ENCODE peak calls at places on chromosomes 3 and 15, in ten cellular contexts. B is progenitor cell of endocrine pancreas, X is fibroblast of pulmonary artery, M is colonic mucosa, P is H1, Q is Caco-2, I is tibial nerve, N is B cell, D is psoas muscle, R is breast epithelium. H is an unnamed sample.

GRCh38 chr3:186942168-186942567 is 11.8 kb downstream of the ST6GAL1 start:
- DNase-seq in B (no peak), X (no peak), M (no peak), P (no peak), Q (no peak), I (no peak), N (no peak), D (no peak), R (no peak), H (no peak)

GRCh38 chr15:98800437-98801233 is 152.3 kb downstream of the IGF1R start:
- DNase-seq in B (peak), X (peak), M (peak), P (no peak), Q (peak), I (no peak), N (no peak), D (peak), R (no peak), H (no peak)

GRCh38 chr15:49320337-49320736 is 102.7 kb upstream of the FGF7 start:
- DNase-seq in B (no peak), X (no peak), M (no peak), P (no peak), Q (no peak), I (no peak), N (no peak), D (no peak), R (no peak), H (no peak)

GRCh38 chr15:63487076-63487757 is 17.2 kb upstream of the USP3 start:
- DNase-seq in B (peak), X (peak), M (peak), P (peak), Q (peak), I (peak), N (peak), D (peak), R (peak), H (peak)

GRCh38 chr15:60973637-60974415 is 255.3 kb downstream of the RORA start:
- DNase-seq in B (no peak), X (peak), M (no peak), P (no peak), Q (no peak), I (no peak), N (no peak), D (no peak), R (no peak), H (no peak)

GRCh38 chr3:52430416-52430810 is 14.5 kb downstream of the SEMA3G start:
- DNase-seq in B (no peak), X (no peak), M (no peak), P (no peak), Q (no peak), I (no peak), N (no peak), D (no peak), R (no peak), H (no peak)

GRCh38 chr15:38612159-38612863 is 47.7 kb upstream of the RASGRP1 start:
- DNase-seq in B (no peak), X (no peak), M (no peak), P (no peak), Q (no peak), I (no peak), N (no peak), D (no peak), R (no peak), H (no peak)

GRCh38 chr3:128864351-128864811 is 15.0 kb upstream of the ACAD9 start:
- DNase-seq in B (no peak), X (no peak), M (no peak), P (no peak), Q (no peak), I (no peak), N (no peak), D (no peak), R (no peak), H (no peak)

GRCh38 chr15:67472957-67473356 is 48.0 kb upstream of the C15orf61 start:
- DNase-seq in B (no peak), X (no peak), M (no peak), P (no peak), Q (no peak), I (no peak), N (no peak), D (no peak), R (no peak), H (no peak)

GRCh38 chr3:52237659-52238172 is 1.2 kb downstream of the TWF2 start:
- DNase-seq in B (no peak), X (peak), M (peak), P (peak), Q (no peak), I (peak), N (peak), D (peak), R (peak), H (no peak)

GRCh38 chr3:136042608-136043221 is 77.2 kb downstream of the PPP2R3A start:
- DNase-seq in B (no peak), X (peak), M (no peak), P (no peak), Q (no peak), I (no peak), N (no peak), D (no peak), R (no peak), H (no peak)

GRCh38 chr3:50573566-50574279 is 4.4 kb downstream of the HEMK1 start:
- DNase-seq in B (no peak), X (no peak), M (no peak), P (no peak), Q (no peak), I (no peak), N (no peak), D (no peak), R (no peak), H (no peak)

GRCh38 chr15:74417670-74418069 is 16.1 kb downstream of the SEMA7A start:
- DNase-seq in B (no peak), X (no peak), M (no peak), P (no peak), Q (no peak), I (no peak), N (no peak), D (no peak), R (no peak), H (no peak)

GRCh38 chr3:67907735-67908134 is 253.3 kb upstream of the SUCLG2 start:
- DNase-seq in B (no peak), X (no peak), M (no peak), P (no peak), Q (no peak), I (no peak), N (no peak), D (no peak), R (no peak), H (no peak)

GRCh38 chr15:69414702-69415161 is 583 bp downstream of the KIF23 start:
- DNase-seq in B (peak), X (peak), M (peak), P (peak), Q (peak), I (no peak), N (peak), D (no peak), R (peak), H (no peak)

GRCh38 chr3:134922866-134923265 is 127.8 kb downstream of the EPHB1 start:
- DNase-seq in B (no peak), X (no peak), M (no peak), P (no peak), Q (no peak), I (no peak), N (no peak), D (no peak), R (no peak), H (no peak)

GRCh38 chr3:73848173-73848751 is 223.5 kb upstream of the PDZRN3 start:
- DNase-seq in B (no peak), X (peak), M (no peak), P (no peak), Q (no peak), I (no peak), N (no peak), D (no peak), R (no peak), H (no peak)

GRCh38 chr3:50671331-50671730 is 3.4 kb upstream of the DOCK3 start:
- DNase-seq in B (no peak), X (peak), M (no peak), P (no peak), Q (no peak), I (no peak), N (no peak), D (no peak), R (no peak), H (no peak)

GRCh38 chr15:50131617-50132016 is 12.6 kb upstream of the ATP8B4 start:
- DNase-seq in B (no peak), X (no peak), M (no peak), P (no peak), Q (no peak), I (no peak), N (no peak), D (no peak), R (no peak), H (no peak)

GRCh38 chr3:101646726-101647125 is 30.2 kb downstream of the ZBTB11 start:
- DNase-seq in B (no peak), X (no peak), M (no peak), P (no peak), Q (no peak), I (no peak), N (no peak), D (no peak), R (no peak), H (no peak)

GRCh38 chr3:197730200-197730599 is 6.5 kb downstream of the RUBCN start:
- DNase-seq in B (no peak), X (peak), M (no peak), P (no peak), Q (no peak), I (no peak), N (no peak), D (no peak), R (no peak), H (no peak)

GRCh38 chr3:188262913-188263683 is 109.1 kb downstream of the LPP start:
- DNase-seq in B (no peak), X (peak), M (no peak), P (no peak), Q (no peak), I (no peak), N (no peak), D (no peak), R (no peak), H (no peak)

GRCh38 chr3:141051641-141052569 is 758 bp downstream of the SPSB4 start:
- DNase-seq in B (peak), X (no peak), M (no peak), P (peak), Q (no peak), I (no peak), N (no peak), D (peak), R (no peak), H (no peak)
- TF ChIP-seq CTCF in B (peak), X (no peak), M (no peak), P (peak), Q (no peak), I (no peak), N (no peak), D (no peak), R (no peak), H (no peak)

GRCh38 chr3:23864954-23865353 is 51.8 kb downstream of the NKIRAS1 start:
- DNase-seq in B (no peak), X (no peak), M (no peak), P (no peak), Q (no peak), I (no peak), N (no peak), D (no peak), R (no peak), H (no peak)

GRCh38 chr3:23872330-23872729 is 44.5 kb downstream of the NKIRAS1 start:
- DNase-seq in B (no peak), X (no peak), M (no peak), P (no peak), Q (no peak), I (no peak), N (no peak), D (no peak), R (no peak), H (no peak)

GRCh38 chr3:23865595-23866396 is 51.0 kb downstream of the NKIRAS1 start:
- DNase-seq in B (no peak), X (peak), M (no peak), P (no peak), Q (peak), I (no peak), N (no peak), D (no peak), R (no peak), H (no peak)

GRCh38 chr3:23863060-23863459 is 53.7 kb downstream of the NKIRAS1 start:
- DNase-seq in B (no peak), X (no peak), M (no peak), P (no peak), Q (no peak), I (no peak), N (no peak), D (no peak), R (no peak), H (no peak)

GRCh38 chr3:23867400-23867799 is 49.4 kb downstream of the NKIRAS1 start:
- DNase-seq in B (no peak), X (no peak), M (no peak), P (no peak), Q (no peak), I (no peak), N (no peak), D (no peak), R (no peak), H (no peak)
- TF ChIP-seq CTCF in B (peak), X (no peak), M (no peak), P (no peak), Q (no peak), I (no peak), N (no peak), D (no peak), R (no peak), H (no peak)

DNA sequence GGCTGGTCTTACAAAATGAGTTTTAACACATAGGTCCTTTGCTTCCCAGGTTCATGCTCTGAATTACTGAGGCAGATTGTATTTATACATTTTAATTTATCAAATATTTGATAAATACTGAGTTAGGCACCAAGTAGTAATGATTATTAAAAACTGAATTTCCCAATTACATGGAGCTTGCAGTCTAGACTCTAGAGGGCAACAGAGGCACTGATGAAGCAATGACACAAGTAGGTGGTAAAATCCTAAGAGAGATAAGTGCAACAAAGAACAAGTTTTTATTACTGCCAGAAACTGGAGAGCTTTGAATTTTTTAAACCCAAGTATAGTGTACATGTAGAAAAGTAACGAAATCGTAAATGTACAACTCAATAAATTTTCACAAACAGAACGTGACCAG is 406.2 kb upstream of the RARB start:
- DNase-seq in B (no peak), X (peak), M (no peak), P (no peak), Q (no peak), I (no peak), N (no peak), D (no peak), R (no peak), H (no peak)
- TF ChIP-seq CTCF in B (peak), X (peak), M (no peak), P (no peak), Q (peak), I (peak), N (no peak), D (peak), R (peak), H (no peak)

DNA sequence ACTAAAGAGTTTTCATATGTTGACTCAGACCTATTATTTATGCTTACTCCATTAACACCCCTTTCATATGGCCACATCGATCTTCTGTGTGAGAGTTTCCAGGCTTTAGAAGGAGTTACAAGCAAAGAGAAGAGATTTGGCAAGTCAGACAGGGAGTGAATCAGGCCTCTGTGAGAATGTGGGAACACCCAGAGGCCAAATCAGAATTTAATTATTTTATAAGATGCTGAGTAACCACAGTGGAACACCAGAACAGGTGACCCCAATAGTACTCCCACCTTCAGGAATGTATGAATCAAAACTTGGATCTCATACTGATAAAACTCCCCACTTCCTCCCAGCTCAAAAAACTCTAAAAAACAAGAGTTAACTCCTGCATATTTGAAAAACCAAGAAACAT is 42.0 kb downstream of the IFT57 start:
- DNase-seq in B (no peak), X (peak), M (no peak), P (no peak), Q (no peak), I (no peak), N (no peak), D (no peak), R (no peak), H (no peak)
- TF ChIP-seq CTCF in B (no peak), X (no peak), M (no peak), P (no peak), Q (no peak), I (no peak), N (no peak), D (no peak), R (no peak), H (no peak)

GRCh38 chr3:49120438-49121135 is at the start of gene USP19:
- DNase-seq in B (peak), X (peak), M (peak), P (peak), Q (peak), I (peak), N (peak), D (peak), R (peak), H (peak)
- TF ChIP-seq CTCF in B (no peak), X (no peak), M (no peak), P (no peak), Q (no peak), I (no peak), N (no peak), D (no peak), R (no peak), H (no peak)

DNA sequence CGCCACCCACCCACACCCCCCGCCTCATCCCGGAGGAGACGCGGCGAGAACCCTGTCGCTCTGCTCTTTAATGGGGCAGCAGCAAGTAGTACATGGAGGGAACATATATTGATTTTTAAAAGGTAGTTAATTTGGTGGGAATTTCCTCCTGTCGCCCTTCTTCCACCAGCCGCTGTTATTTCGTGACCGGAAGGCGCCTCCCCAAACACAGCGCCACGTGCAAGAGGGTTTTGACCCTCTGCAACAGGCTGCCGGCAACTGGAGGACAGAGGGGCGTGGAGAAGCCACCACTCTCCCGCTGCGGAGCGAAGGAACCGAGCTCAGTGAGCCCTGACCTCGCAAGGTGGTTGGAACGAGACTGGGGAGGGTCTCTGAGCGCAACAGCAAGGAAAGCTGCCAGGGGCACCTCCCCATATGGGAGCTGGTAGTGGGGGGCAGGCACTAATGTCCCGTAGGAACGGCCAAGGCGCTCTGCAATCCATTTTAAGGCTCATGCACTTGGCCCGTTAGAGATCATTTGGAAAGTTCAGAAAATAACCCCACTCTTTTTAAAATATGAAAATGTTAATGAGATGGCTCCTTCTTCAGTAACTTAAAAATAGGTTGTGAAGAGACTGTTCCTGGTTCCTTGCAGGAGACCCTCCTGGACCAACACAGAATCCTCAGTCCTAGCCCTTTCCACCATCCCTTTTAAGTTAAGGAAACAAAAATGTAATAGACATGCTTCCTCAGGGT is 4.3 kb downstream of the ONECUT1 start:
- DNase-seq in B (no peak), X (no peak), M (no peak), P (no peak), Q (no peak), I (no peak), N (peak), D (no peak), R (no peak), H (no peak)
- TF ChIP-seq CTCF in B (no peak), X (no peak), M (no peak), P (no peak), Q (no peak), I (no peak), N (no peak), D (no peak), R (no peak), H (no peak)